ENCODE peak calls at places on chromosomes 4 and X, in six cellular contexts. Y is mesothelial cell of epicardium; F is Caco-2; X is IMR-90; R is CD8-positive, alpha-beta T cell; U is fibroblast of lung. A is an unnamed sample.

GRCh38 chr4:139857021-139857420 is 191.4 kb downstream of the MGST2 start:
- DNase-seq in U (no peak), Y (no peak), F (peak), R (no peak), X (peak), A (no peak)

GRCh38 chr4:76301068-76301774 is 5.3 kb upstream of the STBD1 start:
- DNase-seq in Y (no peak), R (no peak), F (peak), U (peak), X (peak), A (no peak)

GRCh38 chrX:42902513-42902912 is 124.5 kb upstream of the PPP1R2C start:
- DNase-seq in Y (no peak), U (no peak), X (no peak), F (no peak), R (no peak), A (no peak)

GRCh38 chrX:13670197-13670596 is 17.3 kb downstream of the TCEANC start:
- DNase-seq in R (no peak), U (no peak), Y (no peak), F (no peak), X (no peak), A (no peak)

GRCh38 chr4:53116959-53117358 is 248.9 kb downstream of the SCFD2 start:
- DNase-seq in U (peak), F (no peak), X (peak), Y (no peak), R (no peak), A (no peak)

GRCh38 chrX:122622800-122623199 is 561.3 kb upstream of the GRIA3 start:
- DNase-seq in U (no peak), Y (no peak), F (no peak), R (no peak), X (no peak), A (no peak)

GRCh38 chr4:168451744-168452394 is 28.4 kb downstream of the DDX60L start:
- DNase-seq in U (peak), R (no peak), X (peak), F (peak), Y (no peak), A (no peak)

GRCh38 chr4:90745176-90745575 is 618.0 kb downstream of the CCSER1 start:
- DNase-seq in U (no peak), R (no peak), F (no peak), Y (no peak), X (no peak), A (no peak)

GRCh38 chr4:88881227-88881569 is 175.8 kb downstream of the FAM13A start:
- DNase-seq in Y (no peak), F (no peak), U (no peak), R (no peak), X (no peak), A (no peak)

GRCh38 chr4:161564230-161564834 is 599.5 kb downstream of the FSTL5 start:
- DNase-seq in X (peak), F (no peak), Y (no peak), U (peak), R (no peak), A (no peak)

GRCh38 chrX:49727847-49728246 is 32.1 kb upstream of the PAGE1 start:
- DNase-seq in R (no peak), U (no peak), Y (no peak), X (no peak), F (no peak), A (no peak)

GRCh38 chr4:168475745-168476144 is 4.5 kb downstream of the DDX60L start:
- DNase-seq in X (no peak), F (no peak), U (no peak), Y (no peak), R (no peak), A (peak)

GRCh38 chr4:138078264-138078663 is 163.9 kb downstream of the SLC7A11 start:
- DNase-seq in U (no peak), X (peak), Y (no peak), R (no peak), F (no peak), A (no peak)

GRCh38 chr4:177051473-177052060 is 258.1 kb upstream of the NEIL3 start:
- DNase-seq in X (peak), U (peak), F (peak), Y (no peak), R (no peak), A (no peak)

GRCh38 chr4:76806336-76806735 is 91.6 kb downstream of the SOWAHB start:
- DNase-seq in X (peak), Y (no peak), U (no peak), F (no peak), R (no peak), A (no peak)

GRCh38 chrX:102345916-102346315 is 93.9 kb downstream of the NXF2B start:
- DNase-seq in F (peak), R (peak), X (peak), Y (no peak), U (peak), A (peak)

GRCh38 chrX:71919436-71919835 is 8.8 kb downstream of the NHSL2 start:
- DNase-seq in X (peak), R (no peak), U (no peak), F (no peak), Y (no peak), A (no peak)

GRCh38 chr4:147772459-147772969 is 40.6 kb downstream of the ARHGAP10 start:
- DNase-seq in Y (no peak), U (peak), F (peak), R (no peak), X (peak), A (no peak)

GRCh38 chrX:110037181-110037580 is 34.3 kb downstream of the TMEM164 start:
- DNase-seq in Y (no peak), X (no peak), U (no peak), R (no peak), F (no peak), A (no peak)

GRCh38 chrX:135345328-135345645 is 36.0 kb downstream of the ETDC start:
- DNase-seq in R (no peak), F (no peak), Y (no peak), U (peak), X (peak), A (no peak)

GRCh38 chr4:53490965-53491622 is 100.2 kb downstream of the LNX1 start:
- DNase-seq in U (peak), F (peak), R (no peak), X (peak), Y (no peak), A (no peak)

GRCh38 chr4:86967798-86968197 is 33.0 kb downstream of the AFF1 start:
- DNase-seq in X (peak), F (no peak), R (no peak), U (no peak), Y (no peak), A (no peak)

GRCh38 chrX:17674611-17675010 is 62.7 kb upstream of the SCML1 start:
- DNase-seq in R (no peak), X (no peak), F (no peak), Y (no peak), U (no peak), A (no peak)

GRCh38 chrX:109710181-109710580 is 22.9 kb downstream of the ACSL4 start:
- DNase-seq in R (no peak), F (no peak), X (peak), Y (no peak), U (peak), A (no peak)

GRCh38 chrX:109635151-109635550 is 10.2 kb upstream of the KCNE5 start:
- DNase-seq in U (peak), R (no peak), Y (no peak), F (peak), X (peak), A (peak)

GRCh38 chr4:184688447-184688846 is 38.9 kb downstream of the PRIMPOL start:
- DNase-seq in X (peak), Y (no peak), R (no peak), F (no peak), U (peak), A (no peak)

GRCh38 chr4:188822698-188823097 is 683.5 kb downstream of the TRIML1 start:
- DNase-seq in U (no peak), Y (no peak), R (no peak), F (peak), X (no peak), A (no peak)

GRCh38 chr4:116796022-116796421 is 289.4 kb downstream of the TRAM1L1 start:
- DNase-seq in F (no peak), R (no peak), U (no peak), X (no peak), Y (no peak), A (no peak)

GRCh38 chrX:78886550-78886949 is 58.6 kb upstream of the P2RY10 start:
- DNase-seq in U (no peak), F (no peak), R (no peak), X (no peak), Y (no peak), A (no peak)
- TF ChIP-seq CTCF in U (no peak), F (no peak), R (peak), X (peak), Y (peak), A (no peak)

DNA sequence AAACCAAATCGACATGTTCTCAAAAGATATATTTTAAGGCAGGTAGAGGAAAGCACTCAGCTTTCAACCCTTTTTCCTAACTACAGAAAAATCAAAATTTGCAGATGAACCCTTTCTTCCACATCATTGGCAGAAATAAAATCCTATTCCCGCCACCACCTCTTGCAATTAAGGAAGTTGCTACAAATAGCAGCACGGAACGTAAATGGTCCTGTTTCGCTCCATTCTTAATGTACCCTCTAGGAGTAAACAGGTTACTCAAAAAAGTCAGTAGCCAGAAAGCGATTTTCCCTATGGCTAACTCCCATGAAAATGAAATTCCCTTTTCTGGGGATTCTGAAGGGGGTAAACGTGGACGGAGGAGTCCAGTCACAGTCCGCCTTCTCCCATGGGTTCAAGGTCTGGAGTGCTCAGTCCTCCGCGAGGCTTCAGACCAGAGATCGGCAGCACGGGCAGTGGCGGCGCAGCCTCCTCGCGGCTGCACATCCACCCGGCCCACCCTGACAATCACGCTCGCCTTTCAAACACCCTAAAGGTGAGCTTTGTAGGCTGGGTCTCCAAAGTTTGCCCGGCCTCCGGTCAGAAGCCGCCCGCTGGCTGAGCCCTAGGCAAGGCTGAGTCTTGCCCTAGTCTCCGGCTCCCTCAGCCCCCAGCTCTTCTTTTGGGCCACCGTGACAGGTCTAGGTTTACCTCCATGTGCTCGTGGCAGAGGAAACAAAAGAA is 1.8 kb downstream of the ATP11C start:
- DNase-seq in Y (no peak), X (no peak), F (peak), R (peak), U (no peak), A (peak)
- TF ChIP-seq CTCF in Y (no peak), X (no peak), F (no peak), R (no peak), U (no peak), A (no peak)

DNA sequence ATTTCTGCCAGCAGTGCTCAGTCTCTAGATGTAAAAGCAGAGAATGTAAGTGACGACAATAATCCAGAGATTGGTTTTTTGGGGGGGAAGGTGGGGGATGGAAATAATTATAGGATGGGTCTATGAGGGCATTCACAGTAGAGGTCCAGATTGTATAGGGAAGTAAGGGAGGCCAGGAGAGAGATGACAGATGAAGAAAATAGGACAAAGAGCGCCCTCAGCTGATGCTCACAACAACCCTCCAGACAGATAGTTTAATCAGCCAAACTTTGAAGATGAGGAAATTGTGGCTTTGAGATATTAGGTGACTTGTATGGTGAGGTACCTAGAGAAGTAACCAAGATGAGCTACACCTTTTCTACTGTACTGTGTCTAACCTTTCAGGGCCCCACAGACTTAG is 137.9 kb downstream of the MAGEB17 start:
- DNase-seq in U (no peak), F (no peak), R (no peak), Y (no peak), X (no peak), A (no peak)
- TF ChIP-seq CTCF in U (no peak), F (no peak), R (no peak), Y (no peak), X (no peak), A (no peak)

GRCh38 chr4:1026115-1026514 is 14.7 kb downstream of the FGFRL1 start:
- DNase-seq in Y (no peak), X (peak), F (no peak), U (no peak), R (no peak), A (no peak)
- TF ChIP-seq CTCF in Y (no peak), X (no peak), F (no peak), U (no peak), R (no peak), A (no peak)

GRCh38 chr4:74537459-74537858 is 92.5 kb downstream of the AREG start:
- DNase-seq in R (no peak), X (no peak), U (no peak), F (no peak), Y (no peak), A (no peak)

GRCh38 chr4:74535471-74535870 is 90.5 kb downstream of the AREG start:
- DNase-seq in F (no peak), Y (no peak), U (no peak), R (no peak), X (no peak), A (no peak)

GRCh38 chr4:74534121-74534520 is 89.2 kb downstream of the AREG start:
- DNase-seq in F (peak), X (no peak), R (no peak), U (no peak), Y (no peak), A (no peak)

GRCh38 chr4:74534936-74535335 is 90.0 kb downstream of the AREG start:
- DNase-seq in F (no peak), Y (no peak), U (no peak), R (no peak), X (no peak), A (no peak)

GRCh38 chr4:74536557-74536956 is 91.6 kb downstream of the AREG start:
- DNase-seq in X (no peak), U (peak), R (no peak), Y (no peak), F (no peak), A (no peak)
- TF ChIP-seq CTCF in X (peak), U (peak), R (no peak), Y (peak), F (no peak), A (peak)

GRCh38 chrX:31658360-31658759 is 586.5 kb upstream of the FTHL17 start:
- DNase-seq in R (no peak), X (peak), Y (no peak), F (no peak), U (peak), A (no peak)
- TF ChIP-seq CTCF in R (no peak), X (peak), Y (no peak), F (peak), U (peak), A (peak)

A was measured in glutamatergic neuron.